ENCODE peak calls at places on chromosomes 12 and 14, in ten cellular contexts. One of them, this sample, is unnamed.

GRCh38 chr12:51730745-51731144 is 117.8 kb downstream of the FIGNL2 start:
- DNase-seq in breast epithelium: no peak
- DNase-seq in ovary: no peak
- DNase-seq in tibial nerve: no peak
- DNase-seq in A549: no peak
- DNase-seq in spleen: no peak
- DNase-seq in esophagus muscularis mucosa: no peak
- DNase-seq in heart left ventricle: no peak
- DNase-seq in stomach: no peak
- DNase-seq in NB4: no peak
- DNase-seq in this sample: no peak

GRCh38 chr12:1972856-1973317 is 31.4 kb downstream of the DCP1B start:
- DNase-seq in NB4: no peak
- DNase-seq in spleen: no peak
- DNase-seq in ovary: no peak
- DNase-seq in heart left ventricle: peak; percentile 64
- DNase-seq in stomach: no peak
- DNase-seq in tibial nerve: peak; percentile 27
- DNase-seq in breast epithelium: no peak
- DNase-seq in esophagus muscularis mucosa: no peak
- DNase-seq in A549: no peak
- DNase-seq in this sample: peak; percentile 69

GRCh38 chr14:33734387-33734786 is 216.5 kb downstream of the EGLN3 start:
- DNase-seq in ovary: no peak
- DNase-seq in heart left ventricle: no peak
- DNase-seq in stomach: no peak
- DNase-seq in esophagus muscularis mucosa: no peak
- DNase-seq in NB4: no peak
- DNase-seq in breast epithelium: no peak
- DNase-seq in tibial nerve: no peak
- DNase-seq in A549: no peak
- DNase-seq in spleen: no peak
- DNase-seq in this sample: no peak

GRCh38 chr12:6273209-6273928 is 37.1 kb upstream of the PLEKHG6 start:
- DNase-seq in NB4: no peak
- DNase-seq in breast epithelium: no peak
- DNase-seq in tibial nerve: no peak
- DNase-seq in ovary: no peak
- DNase-seq in stomach: no peak
- DNase-seq in A549: no peak
- DNase-seq in heart left ventricle: no peak
- DNase-seq in spleen: peak; percentile 64
- DNase-seq in esophagus muscularis mucosa: no peak
- DNase-seq in this sample: no peak

GRCh38 chr12:2667716-2668440 is 126.9 kb upstream of the FKBP4 start:
- DNase-seq in A549: no peak
- DNase-seq in ovary: no peak
- DNase-seq in spleen: peak; percentile 33
- DNase-seq in esophagus muscularis mucosa: no peak
- DNase-seq in tibial nerve: no peak
- DNase-seq in stomach: no peak
- DNase-seq in NB4: no peak
- DNase-seq in heart left ventricle: no peak
- DNase-seq in breast epithelium: no peak
- DNase-seq in this sample: peak; percentile 7

GRCh38 chr12:131830335-131831020 is 2.3 kb downstream of the MMP17 start:
- DNase-seq in breast epithelium: peak; percentile 50
- DNase-seq in ovary: peak; percentile 87
- DNase-seq in esophagus muscularis mucosa: peak; percentile 94
- DNase-seq in A549: peak; percentile 86
- DNase-seq in heart left ventricle: peak; percentile 88
- DNase-seq in spleen: peak; percentile 94
- DNase-seq in tibial nerve: peak; percentile 69
- DNase-seq in NB4: peak; percentile 92
- DNase-seq in stomach: peak; percentile 59
- DNase-seq in this sample: peak; percentile 84

GRCh38 chr12:123822804-123823203 is 60.7 kb downstream of the DNAH10 start:
- DNase-seq in tibial nerve: no peak
- DNase-seq in breast epithelium: no peak
- DNase-seq in stomach: no peak
- DNase-seq in ovary: no peak
- DNase-seq in heart left ventricle: no peak
- DNase-seq in spleen: no peak
- DNase-seq in esophagus muscularis mucosa: no peak
- DNase-seq in A549: no peak
- DNase-seq in NB4: no peak
- DNase-seq in this sample: no peak

GRCh38 chr12:43758247-43758727 is 303 bp downstream of the PUS7L start:
- DNase-seq in tibial nerve: no peak
- DNase-seq in heart left ventricle: no peak
- DNase-seq in A549: no peak
- DNase-seq in NB4: peak; percentile 52
- DNase-seq in esophagus muscularis mucosa: no peak
- DNase-seq in ovary: no peak
- DNase-seq in breast epithelium: peak; percentile 22
- DNase-seq in stomach: peak; percentile 26
- DNase-seq in spleen: no peak
- DNase-seq in this sample: peak; percentile 42

GRCh38 chr14:20417250-20418186 is 4.2 kb upstream of the TEP1 start:
- DNase-seq in stomach: no peak
- DNase-seq in tibial nerve: no peak
- DNase-seq in NB4: no peak
- DNase-seq in spleen: no peak
- DNase-seq in esophagus muscularis mucosa: no peak
- DNase-seq in ovary: no peak
- DNase-seq in heart left ventricle: no peak
- DNase-seq in breast epithelium: no peak
- DNase-seq in A549: no peak
- DNase-seq in this sample: no peak

GRCh38 chr14:69980457-69981414 is 101.5 kb downstream of the SMOC1 start:
- DNase-seq in breast epithelium: peak; percentile 82
- DNase-seq in tibial nerve: no peak
- DNase-seq in NB4: no peak
- DNase-seq in esophagus muscularis mucosa: no peak
- DNase-seq in A549: no peak
- DNase-seq in stomach: no peak
- DNase-seq in spleen: no peak
- DNase-seq in ovary: no peak
- DNase-seq in heart left ventricle: no peak
- DNase-seq in this sample: no peak

GRCh38 chr12:59600174-59600573 is 4.3 kb downstream of the SLC16A7 start:
- DNase-seq in esophagus muscularis mucosa: no peak
- DNase-seq in A549: no peak
- DNase-seq in breast epithelium: no peak
- DNase-seq in stomach: no peak
- DNase-seq in tibial nerve: no peak
- DNase-seq in heart left ventricle: no peak
- DNase-seq in spleen: no peak
- DNase-seq in NB4: peak; percentile 54
- DNase-seq in ovary: no peak
- DNase-seq in this sample: no peak

GRCh38 chr12:101935769-101936741 is 58.7 kb downstream of the DRAM1 start:
- DNase-seq in NB4: no peak
- DNase-seq in stomach: no peak
- DNase-seq in esophagus muscularis mucosa: no peak
- DNase-seq in A549: no peak
- DNase-seq in heart left ventricle: peak; percentile 70
- DNase-seq in breast epithelium: peak; percentile 33
- DNase-seq in spleen: no peak
- DNase-seq in tibial nerve: peak; percentile 77
- DNase-seq in ovary: peak; percentile 38
- DNase-seq in this sample: peak; percentile 74
- TF ChIP-seq POLR2A in NB4: no peak
- TF ChIP-seq POLR2A in stomach: no peak
- TF ChIP-seq POLR2A in esophagus muscularis mucosa: no peak
- TF ChIP-seq POLR2A in A549: no peak
- TF ChIP-seq POLR2A in heart left ventricle: no peak
- TF ChIP-seq POLR2A in breast epithelium: no peak
- TF ChIP-seq POLR2A in spleen: no peak
- TF ChIP-seq POLR2A in tibial nerve: peak; percentile 8
- TF ChIP-seq POLR2A in ovary: no peak
- TF ChIP-seq POLR2A in this sample: no peak

DNA sequence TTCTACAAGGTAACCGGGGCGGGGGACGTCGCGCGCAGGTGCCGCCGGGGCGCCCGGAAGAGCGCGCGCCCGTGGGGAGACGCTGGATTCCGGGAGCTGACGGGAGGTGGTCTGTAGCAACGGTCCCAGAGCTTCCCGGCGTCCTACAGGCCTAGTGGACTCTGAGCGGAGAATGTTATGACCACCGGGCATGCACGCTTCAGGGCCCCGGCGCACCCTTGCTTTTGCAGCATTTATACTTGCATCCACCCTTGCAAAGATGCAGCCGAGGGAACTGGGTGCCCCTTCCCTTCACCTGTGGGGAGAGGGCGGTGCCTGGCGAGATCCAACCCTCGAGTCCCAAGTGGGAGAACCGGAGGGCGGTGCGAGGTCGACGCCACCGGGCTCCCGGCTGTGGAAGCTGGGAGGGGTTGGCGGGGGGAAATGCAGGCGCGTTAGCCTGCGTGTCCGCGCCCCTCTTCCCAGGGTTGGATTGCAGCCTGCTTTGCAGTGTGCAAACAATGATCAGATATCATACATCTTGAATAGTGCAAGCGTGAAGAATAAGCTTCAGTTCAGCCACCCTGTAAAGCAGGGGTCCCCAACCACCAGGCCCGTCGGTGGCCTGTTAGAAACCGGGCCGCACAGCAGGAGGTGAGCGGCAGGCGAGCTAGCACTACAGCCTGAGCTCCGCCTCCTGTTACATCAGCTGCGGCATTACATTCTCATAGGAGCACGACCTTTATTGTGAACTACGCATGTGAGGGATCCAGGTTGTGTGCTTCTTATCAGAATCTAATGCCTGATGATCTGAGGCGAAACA is 576 bp downstream of the ERP29 start:
- DNase-seq in tibial nerve: no peak
- DNase-seq in spleen: peak; percentile 92
- DNase-seq in esophagus muscularis mucosa: no peak
- DNase-seq in breast epithelium: peak; percentile 45
- DNase-seq in stomach: peak; percentile 73
- DNase-seq in A549: peak; percentile 89
- DNase-seq in heart left ventricle: peak; percentile 71
- DNase-seq in ovary: peak; percentile 26
- DNase-seq in NB4: peak; percentile 95
- DNase-seq in this sample: peak; percentile 49
- TF ChIP-seq POLR2A in tibial nerve: no peak
- TF ChIP-seq POLR2A in spleen: no peak
- TF ChIP-seq POLR2A in esophagus muscularis mucosa: no peak
- TF ChIP-seq POLR2A in breast epithelium: no peak
- TF ChIP-seq POLR2A in stomach: no peak
- TF ChIP-seq POLR2A in A549: peak; percentile 55
- TF ChIP-seq POLR2A in heart left ventricle: no peak
- TF ChIP-seq POLR2A in ovary: no peak
- TF ChIP-seq POLR2A in NB4: peak; percentile 71
- TF ChIP-seq POLR2A in this sample: no peak

DNA sequence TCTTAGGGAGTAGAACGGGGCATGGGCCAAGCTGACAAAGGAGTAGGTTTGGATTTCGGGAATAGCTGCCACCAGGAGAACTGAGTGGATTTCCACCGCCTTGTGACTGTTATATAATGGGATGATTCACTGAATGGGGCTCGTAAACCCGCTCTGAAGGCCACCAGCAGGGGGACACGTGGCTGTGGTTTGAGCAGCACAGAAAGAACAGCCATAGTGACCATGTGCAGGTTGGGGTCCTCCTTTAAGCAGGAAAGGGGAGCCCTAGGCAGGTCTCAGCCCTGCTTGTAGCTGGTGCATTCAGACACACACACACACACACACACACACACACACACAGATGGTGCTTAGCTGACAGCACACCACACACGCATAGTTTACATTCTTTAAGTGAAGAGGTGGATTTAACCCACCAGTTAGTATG is 8.6 kb upstream of the ASB2 start:
- DNase-seq in spleen: no peak
- DNase-seq in ovary: no peak
- DNase-seq in A549: peak; percentile 56
- DNase-seq in heart left ventricle: no peak
- DNase-seq in esophagus muscularis mucosa: no peak
- DNase-seq in tibial nerve: no peak
- DNase-seq in breast epithelium: no peak
- DNase-seq in NB4: peak; percentile 75
- DNase-seq in stomach: no peak
- DNase-seq in this sample: peak; percentile 51
- TF ChIP-seq POLR2A in spleen: no peak
- TF ChIP-seq POLR2A in ovary: no peak
- TF ChIP-seq POLR2A in A549: no peak
- TF ChIP-seq POLR2A in heart left ventricle: no peak
- TF ChIP-seq POLR2A in esophagus muscularis mucosa: no peak
- TF ChIP-seq POLR2A in tibial nerve: no peak
- TF ChIP-seq POLR2A in breast epithelium: no peak
- TF ChIP-seq POLR2A in NB4: no peak
- TF ChIP-seq POLR2A in stomach: no peak
- TF ChIP-seq POLR2A in this sample: no peak

GRCh38 chr12:27219693-27220056 is 24.4 kb upstream of the STK38L start:
- DNase-seq in stomach: no peak
- DNase-seq in tibial nerve: no peak
- DNase-seq in breast epithelium: no peak
- DNase-seq in NB4: no peak
- DNase-seq in esophagus muscularis mucosa: no peak
- DNase-seq in spleen: no peak
- DNase-seq in heart left ventricle: no peak
- DNase-seq in ovary: no peak
- DNase-seq in A549: no peak
- DNase-seq in this sample: no peak

GRCh38 chr12:27220988-27221345 is 23.1 kb upstream of the STK38L start:
- DNase-seq in tibial nerve: no peak
- DNase-seq in esophagus muscularis mucosa: no peak
- DNase-seq in ovary: no peak
- DNase-seq in NB4: no peak
- DNase-seq in breast epithelium: no peak
- DNase-seq in A549: no peak
- DNase-seq in heart left ventricle: no peak
- DNase-seq in stomach: no peak
- DNase-seq in spleen: no peak
- DNase-seq in this sample: no peak

GRCh38 chr12:27220057-27220987 is 23.8 kb upstream of the STK38L start:
- DNase-seq in NB4: no peak
- DNase-seq in heart left ventricle: no peak
- DNase-seq in spleen: no peak
- DNase-seq in tibial nerve: no peak
- DNase-seq in breast epithelium: no peak
- DNase-seq in ovary: no peak
- DNase-seq in A549: no peak
- DNase-seq in stomach: no peak
- DNase-seq in esophagus muscularis mucosa: no peak
- DNase-seq in this sample: no peak

GRCh38 chr12:27213830-27214787 is 30.0 kb upstream of the STK38L start:
- DNase-seq in heart left ventricle: no peak
- DNase-seq in spleen: no peak
- DNase-seq in esophagus muscularis mucosa: no peak
- DNase-seq in A549: no peak
- DNase-seq in NB4: no peak
- DNase-seq in tibial nerve: no peak
- DNase-seq in ovary: no peak
- DNase-seq in stomach: no peak
- DNase-seq in breast epithelium: no peak
- DNase-seq in this sample: no peak

DNA sequence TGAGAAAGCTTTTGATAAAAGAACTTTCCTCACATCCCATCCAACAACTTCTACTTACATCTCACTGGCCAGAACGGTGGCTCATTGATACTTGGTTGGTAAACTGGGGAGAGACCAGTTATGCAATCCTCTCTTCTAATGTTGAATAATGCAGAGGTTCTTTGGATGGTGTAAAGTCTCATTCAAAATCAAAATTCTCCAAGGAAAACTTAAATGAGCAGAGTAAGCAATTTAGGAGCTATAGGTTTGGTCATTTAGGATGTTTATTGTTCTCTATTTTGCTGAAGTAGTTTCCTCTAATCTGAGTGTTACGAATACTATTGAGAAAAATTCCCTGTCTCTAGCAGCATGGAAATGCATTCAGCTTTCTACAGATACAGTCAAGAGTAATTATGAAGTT is 26.5 kb upstream of the STK38L start:
- DNase-seq in NB4: no peak
- DNase-seq in tibial nerve: no peak
- DNase-seq in stomach: no peak
- DNase-seq in breast epithelium: no peak
- DNase-seq in esophagus muscularis mucosa: no peak
- DNase-seq in spleen: no peak
- DNase-seq in ovary: no peak
- DNase-seq in heart left ventricle: no peak
- DNase-seq in A549: no peak
- DNase-seq in this sample: no peak
- TF ChIP-seq POLR2A in NB4: no peak
- TF ChIP-seq POLR2A in tibial nerve: no peak
- TF ChIP-seq POLR2A in stomach: no peak
- TF ChIP-seq POLR2A in breast epithelium: no peak
- TF ChIP-seq POLR2A in esophagus muscularis mucosa: no peak
- TF ChIP-seq POLR2A in spleen: no peak
- TF ChIP-seq POLR2A in ovary: no peak
- TF ChIP-seq POLR2A in heart left ventricle: no peak
- TF ChIP-seq POLR2A in A549: no peak
- TF ChIP-seq POLR2A in this sample: no peak